ENCODE peak calls at places on chromosomes 6 and 20, in five cellular contexts. C is activated naive CD4-positive, alpha-beta T cell; I is CD8-positive, alpha-beta memory T cell; Q is erythroblast; M is stimulated activated CD4-positive, alpha-beta T cell treated with anti-CD3 and anti-CD28 coated beads, Interleukin-2, amount 100 ng/mL, for 48 hours. B is an unnamed sample.

GRCh38 chr6:139738801-139739490 is 364.5 kb upstream of the CITED2 start:
- DNase-seq in I (no peak), M (no peak), Q (no peak), C (no peak), B (no peak)

GRCh38 chr20:42379385-42379784 is 761.2 kb upstream of the CHD6 start:
- DNase-seq in Q (no peak), C (no peak), M (no peak), I (no peak), B (no peak)

GRCh38 chr6:168045141-168045691 is 33.8 kb downstream of the FRMD1 start:
- DNase-seq in I (no peak), C (no peak), Q (no peak), M (no peak), B (no peak)

GRCh38 chr6:30735668-30736314 is 6.7 kb downstream of the FLOT1 start:
- DNase-seq in Q (no peak), C (no peak), M (no peak), I (no peak), B (no peak)

GRCh38 chr6:37971711-37972410 is 152.3 kb downstream of the ZFAND3 start:
- DNase-seq in Q (no peak), M (no peak), I (no peak), C (no peak), B (no peak)

GRCh38 chr20:44911264-44911921 is 1.5 kb downstream of the PABPC1L start:
- DNase-seq in Q (peak), I (no peak), C (no peak), M (peak), B (peak)

GRCh38 chr6:142886431-142887170 is 58.4 kb downstream of the HIVEP2 start:
- DNase-seq in I (no peak), Q (no peak), C (no peak), M (no peak), B (no peak)

GRCh38 chr20:53045941-53046340 is 73.8 kb downstream of the TSHZ2 start:
- DNase-seq in M (no peak), C (no peak), I (no peak), Q (no peak), B (no peak)

GRCh38 chr6:158769228-158769627 is 49.9 kb downstream of the EZR start:
- DNase-seq in M (no peak), I (no peak), Q (no peak), C (no peak), B (no peak)

GRCh38 chr6:156686429-156686939 is 90.7 kb upstream of the ARID1B start:
- DNase-seq in M (no peak), Q (peak), C (no peak), I (no peak), B (peak)

GRCh38 chr6:43070028-43070632 is 6.0 kb upstream of the PTK7 start:
- DNase-seq in M (no peak), I (no peak), Q (peak), C (no peak), B (no peak)